ENCODE peak calls at places on chromosomes 4 and X, in four cellular contexts. H is T-helper 2 cell; C is AG09319; B is activated naive CD4-positive, alpha-beta T cell treated with anti-CD3 and anti-CD28 coated beads for 36 hours. K is an unnamed sample.

GRCh38 chr4:41365726-41366125 is 109.0 kb downstream of the UCHL1 start:
- DNase-seq in H (no peak), C (no peak), B (no peak), K (no peak)

GRCh38 chr4:100169796-100170485 is 20.3 kb downstream of the DDIT4L start:
- DNase-seq in H (no peak), C (no peak), B (no peak), K (no peak)

GRCh38 chr4:8831221-8832129 is 40.2 kb downstream of the HMX1 start:
- DNase-seq in H (no peak), C (no peak), B (no peak), K (no peak)

GRCh38 chr4:89799071-89799470 is 37.9 kb downstream of the SNCA start:
- DNase-seq in H (no peak), C (no peak), B (no peak), K (no peak)

GRCh38 chrX:131988236-131988635 is 34.9 kb upstream of the STK26 start:
- DNase-seq in H (no peak), C (no peak), B (no peak), K (no peak)

GRCh38 chr4:7952615-7953014 is 13.0 kb upstream of the AFAP1 start:
- DNase-seq in H (no peak), C (no peak), B (no peak), K (no peak)

GRCh38 chr4:184959309-184959708 is 59.0 kb upstream of the HELT start:
- DNase-seq in H (no peak), C (no peak), B (no peak), K (no peak)

GRCh38 chr4:54556081-54556480 is 101.7 kb upstream of the KIT start:
- DNase-seq in H (no peak), C (no peak), B (no peak), K (no peak)

GRCh38 chr4:145829629-145830395 is 108.8 kb downstream of the ZNF827 start:
- DNase-seq in H (no peak), C (no peak), B (peak), K (no peak)

GRCh38 chrX:1476682-1477081 is 24.0 kb upstream of the ASMTL start:
- DNase-seq in H (no peak), C (no peak), B (no peak), K (no peak)

GRCh38 chr4:74516321-74516720 is 71.4 kb downstream of the AREG start:
- DNase-seq in H (no peak), C (no peak), B (no peak), K (no peak)

GRCh38 chr4:28167411-28167810 is 1306.8 kb downstream of the STIM2 start:
- DNase-seq in H (no peak), C (no peak), B (no peak), K (no peak)

GRCh38 chr4:83074086-83074704 is 39.2 kb downstream of the COPS4 start:
- DNase-seq in H (peak), C (peak), B (peak), K (peak)

GRCh38 chr4:177987896-177988295 is 545.7 kb upstream of the AGA start:
- DNase-seq in H (no peak), C (no peak), B (no peak), K (no peak)

GRCh38 chr4:140906984-140907962 is 151.1 kb upstream of the TBC1D9 start:
- DNase-seq in H (no peak), C (no peak), B (no peak), K (no peak)

GRCh38 chr4:2432991-2433530 is 14.3 kb downstream of the CFAP99 start:
- DNase-seq in H (no peak), C (no peak), B (no peak), K (no peak)

GRCh38 chrX:15908891-15909290 is 54.3 kb upstream of the AP1S2 start:
- DNase-seq in H (no peak), C (no peak), B (no peak), K (no peak)

GRCh38 chrX:51496501-51497291 is at the start of gene NUDT11:
- DNase-seq in H (peak), C (peak), B (peak), K (no peak)

GRCh38 chr4:118356731-118357130 is 3.9 kb upstream of the PRSS12 start:
- DNase-seq in H (no peak), C (no peak), B (no peak), K (no peak)

GRCh38 chr4:3765271-3766206 is 646 bp upstream of the ADRA2C start:
- DNase-seq in H (no peak), C (no peak), B (no peak), K (peak)

GRCh38 chr4:168811793-168812651 is 198.0 kb downstream of the CBR4 start:
- DNase-seq in H (no peak), C (no peak), B (no peak), K (no peak)

GRCh38 chrX:110462957-110463356 is 104.3 kb downstream of the RTL9 start:
- DNase-seq in H (no peak), C (no peak), B (no peak), K (no peak)

GRCh38 chr4:173526724-173527102 is 3.3 kb downstream of the HAND2 start:
- DNase-seq in H (no peak), C (no peak), B (no peak), K (no peak)

GRCh38 chr4:53962516-53963225 is 101.7 kb downstream of the CHIC2 start:
- DNase-seq in H (no peak), C (no peak), B (no peak), K (no peak)

GRCh38 chrX:77918568-77918967 is 8.1 kb downstream of the ATP7A start:
- DNase-seq in H (no peak), C (no peak), B (no peak), K (no peak)

GRCh38 chrX:73262991-73263390 is 48.3 kb upstream of the NAP1L2 start:
- DNase-seq in H (no peak), C (no peak), B (no peak), K (no peak)

GRCh38 chr4:174314770-174315169 is 31.1 kb downstream of the CEP44 start:
- DNase-seq in H (no peak), C (no peak), B (no peak), K (peak)

GRCh38 chr4:67810011-67810410 is 55.8 kb upstream of the GNRHR start:
- DNase-seq in H (no peak), C (no peak), B (no peak), K (no peak)

GRCh38 chr4:83456184-83456501 is 285 bp downstream of the MRPS18C start:
- DNase-seq in H (no peak), C (no peak), B (no peak), K (no peak)

GRCh38 chr4:140266958-140267568 is 106.4 kb upstream of the SCOC start:
- DNase-seq in H (no peak), C (peak), B (no peak), K (no peak)

K was measured in GM04503.